ENCODE peak calls at places on chromosomes 3 and 15, in four cellular contexts. One of them, this sample, is unnamed.

GRCh38 chr15:64767203-64767602 is 8.2 kb downstream of the RBPMS2 start:
- DNase-seq in AG04450: no peak
- DNase-seq in astrocyte of the spinal cord: no peak
- DNase-seq in AG10803: no peak
- DNase-seq in this sample: no peak

GRCh38 chr3:72660270-72661114 is 187.8 kb downstream of the SHQ1 start:
- DNase-seq in AG04450: no peak
- DNase-seq in astrocyte of the spinal cord: no peak
- DNase-seq in AG10803: no peak
- DNase-seq in this sample: no peak

GRCh38 chr15:25789206-25789605 is 73.9 kb downstream of the ATP10A start:
- DNase-seq in AG04450: no peak
- DNase-seq in astrocyte of the spinal cord: no peak
- DNase-seq in AG10803: peak; percentile 96
- DNase-seq in this sample: peak; percentile 32

GRCh38 chr15:79440355-79440908 is 8.3 kb downstream of the MINAR1 start:
- DNase-seq in AG04450: no peak
- DNase-seq in astrocyte of the spinal cord: no peak
- DNase-seq in AG10803: no peak
- DNase-seq in this sample: no peak

GRCh38 chr15:80240261-80240660 is 11.8 kb downstream of the CTXND1 start:
- DNase-seq in AG04450: no peak
- DNase-seq in astrocyte of the spinal cord: no peak
- DNase-seq in AG10803: no peak
- DNase-seq in this sample: no peak

GRCh38 chr3:72579191-72579580 is 269.1 kb downstream of the SHQ1 start:
- DNase-seq in AG04450: no peak
- DNase-seq in astrocyte of the spinal cord: no peak
- DNase-seq in AG10803: peak; percentile 56
- DNase-seq in this sample: no peak

GRCh38 chr3:58528629-58529028 is 8.4 kb downstream of the ACOX2 start:
- DNase-seq in AG04450: no peak
- DNase-seq in astrocyte of the spinal cord: peak; percentile 60
- DNase-seq in AG10803: peak; percentile 33
- DNase-seq in this sample: peak; percentile 79

GRCh38 chr15:50816191-50816590 is 50.7 kb upstream of the SPPL2A start:
- DNase-seq in AG04450: no peak
- DNase-seq in astrocyte of the spinal cord: no peak
- DNase-seq in AG10803: no peak
- DNase-seq in this sample: no peak

GRCh38 chr3:65568497-65568896 is 470.2 kb downstream of the MAGI1 start:
- DNase-seq in AG04450: no peak
- DNase-seq in astrocyte of the spinal cord: no peak
- DNase-seq in AG10803: no peak
- DNase-seq in this sample: no peak

GRCh38 chr3:29536016-29536736 is 255.3 kb downstream of the RBMS3 start:
- DNase-seq in AG04450: no peak
- DNase-seq in astrocyte of the spinal cord: no peak
- DNase-seq in AG10803: peak; percentile 39
- DNase-seq in this sample: no peak

GRCh38 chr3:134194247-134194646 is 56.4 kb downstream of the RYK start:
- DNase-seq in AG04450: no peak
- DNase-seq in astrocyte of the spinal cord: no peak
- DNase-seq in AG10803: no peak
- DNase-seq in this sample: peak; percentile 16
- H3K4me3 ChIP-seq in AG04450: no peak overlapping the region
- H3K4me3 ChIP-seq in astrocyte of the spinal cord: no peak overlapping the region
- H3K4me3 ChIP-seq in AG10803: no peak overlapping the region
- H3K4me3 ChIP-seq in this sample: no peak overlapping the region

GRCh38 chr3:10365791-10366190 is 44.9 kb upstream of the SEC13 start:
- DNase-seq in AG04450: no peak
- DNase-seq in astrocyte of the spinal cord: peak; percentile 64
- DNase-seq in AG10803: peak; percentile 19
- DNase-seq in this sample: peak; percentile 16

GRCh38 chr3:10365316-10365715 is 44.4 kb upstream of the SEC13 start:
- DNase-seq in AG04450: no peak
- DNase-seq in astrocyte of the spinal cord: no peak
- DNase-seq in AG10803: no peak
- DNase-seq in this sample: no peak

GRCh38 chr3:10366681-10367101 is 45.8 kb upstream of the SEC13 start:
- DNase-seq in AG04450: peak; percentile 97
- DNase-seq in astrocyte of the spinal cord: peak; percentile 100
- DNase-seq in AG10803: peak; percentile 97
- DNase-seq in this sample: peak; percentile 97

GRCh38 chr3:10368512-10368911 is 47.6 kb upstream of the SEC13 start:
- DNase-seq in AG04450: no peak
- DNase-seq in astrocyte of the spinal cord: no peak
- DNase-seq in AG10803: no peak
- DNase-seq in this sample: no peak

GRCh38 chr3:10367466-10367865 is 46.6 kb upstream of the SEC13 start:
- DNase-seq in AG04450: no peak
- DNase-seq in astrocyte of the spinal cord: no peak
- DNase-seq in AG10803: no peak
- DNase-seq in this sample: no peak
- H3K4me3 ChIP-seq in AG04450: no peak overlapping the region
- H3K4me3 ChIP-seq in astrocyte of the spinal cord: no peak overlapping the region
- H3K4me3 ChIP-seq in AG10803: no peak overlapping the region
- H3K4me3 ChIP-seq in this sample: no peak overlapping the region

DNA sequence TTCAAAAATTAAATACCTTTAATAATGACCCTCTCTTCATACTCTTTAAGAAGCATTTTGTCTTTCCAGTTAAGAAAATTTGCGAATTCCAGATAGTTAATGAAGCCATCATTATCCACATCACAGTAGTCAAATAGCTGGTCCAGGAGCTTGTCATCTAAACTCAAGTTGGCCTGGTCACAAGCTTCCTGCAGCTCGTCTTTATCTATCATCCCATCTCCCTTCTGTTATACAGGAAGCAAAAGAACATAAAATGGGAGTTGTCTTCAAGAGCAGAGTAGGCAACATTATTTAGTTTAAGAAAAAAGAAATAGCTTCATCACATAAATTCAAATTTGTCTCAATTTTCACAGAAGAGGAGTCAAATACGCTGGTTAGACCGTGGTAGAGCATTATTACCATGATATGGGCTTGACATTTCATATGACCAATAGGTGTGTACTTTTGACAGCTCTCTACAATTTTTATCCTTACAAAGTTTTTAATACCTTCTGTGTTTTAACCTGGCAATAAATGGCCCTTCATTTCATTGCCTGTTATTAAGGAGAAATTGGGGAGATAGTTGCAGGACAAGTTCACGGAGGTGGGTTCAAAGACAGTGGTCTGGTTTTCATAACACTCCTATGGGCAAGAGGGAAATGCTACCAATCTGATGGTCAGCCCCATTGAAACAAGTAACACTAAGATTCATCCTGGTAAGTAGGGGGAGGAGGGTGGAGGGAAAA is 45.4 kb downstream of the EFHB start:
- DNase-seq in AG04450: no peak
- DNase-seq in astrocyte of the spinal cord: peak; percentile 20
- DNase-seq in AG10803: no peak
- DNase-seq in this sample: no peak
- H3K4me3 ChIP-seq in AG04450: peak overlapping the region; percentile 28
- H3K4me3 ChIP-seq in astrocyte of the spinal cord: no peak overlapping the region
- H3K4me3 ChIP-seq in AG10803: peak overlapping the region; percentile 21
- H3K4me3 ChIP-seq in this sample: peak overlapping the region; percentile 6

GRCh38 chr15:101641894-101642293 is 10.3 kb downstream of the TM2D3 start:
- DNase-seq in AG04450: no peak
- DNase-seq in astrocyte of the spinal cord: no peak
- DNase-seq in AG10803: peak; percentile 35
- DNase-seq in this sample: peak; percentile 72
- H3K4me3 ChIP-seq in AG04450: no peak overlapping the region
- H3K4me3 ChIP-seq in astrocyte of the spinal cord: no peak overlapping the region
- H3K4me3 ChIP-seq in AG10803: no peak overlapping the region
- H3K4me3 ChIP-seq in this sample: no peak overlapping the region